ENCODE peak calls at places on chromosome 3, in ten cellular contexts. One of them, this sample, is unnamed.

GRCh38 chr3:125652349-125652748 is 57.1 kb upstream of the OSBPL11 start:
- DNase-seq in SJCRH30: no peak
- DNase-seq in activated T-cell treated with anti-CD3 and anti-CD28 coated beads, Interleukin-2, amount 50 U/mL, for 72 hours: no peak
- DNase-seq in T-helper 9 cell: no peak
- DNase-seq in pulmonary artery endothelial cell: no peak
- DNase-seq in amygdala: no peak
- DNase-seq in activated naive CD8-positive, alpha-beta T cell treated with anti-CD3 and anti-CD28 coated beads, Interleukin-2, amount 50 U/mL, for 24 hours: no peak
- DNase-seq in stimulated activated CD8-positive, alpha-beta memory T cell treated with anti-CD3 and anti-CD28 coated beads, Interleukin-2, amount 100 ng/mL, for 48 hours: no peak
- DNase-seq in WTC11: no peak
- DNase-seq in pancreas: no peak
- DNase-seq in this sample: no peak

GRCh38 chr3:109430911-109431563 is 93.7 kb upstream of the DPPA4 start:
- DNase-seq in pancreas: no peak
- DNase-seq in pulmonary artery endothelial cell: no peak
- DNase-seq in stimulated activated CD8-positive, alpha-beta memory T cell treated with anti-CD3 and anti-CD28 coated beads, Interleukin-2, amount 100 ng/mL, for 48 hours: no peak
- DNase-seq in amygdala: no peak
- DNase-seq in WTC11: no peak
- DNase-seq in T-helper 9 cell: no peak
- DNase-seq in activated naive CD8-positive, alpha-beta T cell treated with anti-CD3 and anti-CD28 coated beads, Interleukin-2, amount 50 U/mL, for 24 hours: no peak
- DNase-seq in SJCRH30: no peak
- DNase-seq in activated T-cell treated with anti-CD3 and anti-CD28 coated beads, Interleukin-2, amount 50 U/mL, for 72 hours: no peak
- DNase-seq in this sample: no peak

GRCh38 chr3:170117134-170117533 is 64.4 kb downstream of the PHC3 start:
- DNase-seq in SJCRH30: no peak
- DNase-seq in pulmonary artery endothelial cell: no peak
- DNase-seq in WTC11: no peak
- DNase-seq in activated naive CD8-positive, alpha-beta T cell treated with anti-CD3 and anti-CD28 coated beads, Interleukin-2, amount 50 U/mL, for 24 hours: no peak
- DNase-seq in pancreas: no peak
- DNase-seq in amygdala: no peak
- DNase-seq in stimulated activated CD8-positive, alpha-beta memory T cell treated with anti-CD3 and anti-CD28 coated beads, Interleukin-2, amount 100 ng/mL, for 48 hours: no peak
- DNase-seq in activated T-cell treated with anti-CD3 and anti-CD28 coated beads, Interleukin-2, amount 50 U/mL, for 72 hours: no peak
- DNase-seq in T-helper 9 cell: no peak
- DNase-seq in this sample: peak

GRCh38 chr3:690770-691169 is 402.1 kb upstream of the CNTN6 start:
- DNase-seq in SJCRH30: no peak
- DNase-seq in activated T-cell treated with anti-CD3 and anti-CD28 coated beads, Interleukin-2, amount 50 U/mL, for 72 hours: no peak
- DNase-seq in amygdala: no peak
- DNase-seq in activated naive CD8-positive, alpha-beta T cell treated with anti-CD3 and anti-CD28 coated beads, Interleukin-2, amount 50 U/mL, for 24 hours: no peak
- DNase-seq in stimulated activated CD8-positive, alpha-beta memory T cell treated with anti-CD3 and anti-CD28 coated beads, Interleukin-2, amount 100 ng/mL, for 48 hours: no peak
- DNase-seq in WTC11: no peak
- DNase-seq in pancreas: no peak
- DNase-seq in pulmonary artery endothelial cell: no peak
- DNase-seq in T-helper 9 cell: no peak
- DNase-seq in this sample: no peak

GRCh38 chr3:134427400-134428111 is 53.3 kb upstream of the AMOTL2 start:
- DNase-seq in SJCRH30: peak
- DNase-seq in stimulated activated CD8-positive, alpha-beta memory T cell treated with anti-CD3 and anti-CD28 coated beads, Interleukin-2, amount 100 ng/mL, for 48 hours: no peak
- DNase-seq in pancreas: no peak
- DNase-seq in T-helper 9 cell: no peak
- DNase-seq in amygdala: no peak
- DNase-seq in pulmonary artery endothelial cell: peak
- DNase-seq in WTC11: no peak
- DNase-seq in activated naive CD8-positive, alpha-beta T cell treated with anti-CD3 and anti-CD28 coated beads, Interleukin-2, amount 50 U/mL, for 24 hours: no peak
- DNase-seq in activated T-cell treated with anti-CD3 and anti-CD28 coated beads, Interleukin-2, amount 50 U/mL, for 72 hours: no peak
- DNase-seq in this sample: peak

GRCh38 chr3:138468886-138469285 is 34.5 kb downstream of the ESYT3 start:
- DNase-seq in WTC11: no peak
- DNase-seq in SJCRH30: no peak
- DNase-seq in pulmonary artery endothelial cell: no peak
- DNase-seq in T-helper 9 cell: no peak
- DNase-seq in activated naive CD8-positive, alpha-beta T cell treated with anti-CD3 and anti-CD28 coated beads, Interleukin-2, amount 50 U/mL, for 24 hours: no peak
- DNase-seq in pancreas: no peak
- DNase-seq in amygdala: no peak
- DNase-seq in stimulated activated CD8-positive, alpha-beta memory T cell treated with anti-CD3 and anti-CD28 coated beads, Interleukin-2, amount 100 ng/mL, for 48 hours: no peak
- DNase-seq in activated T-cell treated with anti-CD3 and anti-CD28 coated beads, Interleukin-2, amount 50 U/mL, for 72 hours: no peak
- DNase-seq in this sample: no peak

GRCh38 chr3:125141596-125142417 is 70.7 kb downstream of the SLC12A8 start:
- DNase-seq in pulmonary artery endothelial cell: no peak
- DNase-seq in pancreas: no peak
- DNase-seq in activated T-cell treated with anti-CD3 and anti-CD28 coated beads, Interleukin-2, amount 50 U/mL, for 72 hours: peak
- DNase-seq in amygdala: peak
- DNase-seq in WTC11: peak
- DNase-seq in activated naive CD8-positive, alpha-beta T cell treated with anti-CD3 and anti-CD28 coated beads, Interleukin-2, amount 50 U/mL, for 24 hours: peak
- DNase-seq in T-helper 9 cell: peak
- DNase-seq in SJCRH30: no peak
- DNase-seq in stimulated activated CD8-positive, alpha-beta memory T cell treated with anti-CD3 and anti-CD28 coated beads, Interleukin-2, amount 100 ng/mL, for 48 hours: peak
- DNase-seq in this sample: no peak

GRCh38 chr3:172666873-172667694 is 43.8 kb downstream of the NCEH1 start:
- DNase-seq in pulmonary artery endothelial cell: peak
- DNase-seq in WTC11: peak
- DNase-seq in amygdala: peak
- DNase-seq in pancreas: peak
- DNase-seq in SJCRH30: peak
- DNase-seq in stimulated activated CD8-positive, alpha-beta memory T cell treated with anti-CD3 and anti-CD28 coated beads, Interleukin-2, amount 100 ng/mL, for 48 hours: peak
- DNase-seq in activated T-cell treated with anti-CD3 and anti-CD28 coated beads, Interleukin-2, amount 50 U/mL, for 72 hours: peak
- DNase-seq in T-helper 9 cell: peak
- DNase-seq in activated naive CD8-positive, alpha-beta T cell treated with anti-CD3 and anti-CD28 coated beads, Interleukin-2, amount 50 U/mL, for 24 hours: peak
- DNase-seq in this sample: peak

GRCh38 chr3:123064914-123065313 is 1.9 kb upstream of the PDIA5 start:
- DNase-seq in pulmonary artery endothelial cell: no peak
- DNase-seq in activated T-cell treated with anti-CD3 and anti-CD28 coated beads, Interleukin-2, amount 50 U/mL, for 72 hours: no peak
- DNase-seq in pancreas: no peak
- DNase-seq in stimulated activated CD8-positive, alpha-beta memory T cell treated with anti-CD3 and anti-CD28 coated beads, Interleukin-2, amount 100 ng/mL, for 48 hours: no peak
- DNase-seq in activated naive CD8-positive, alpha-beta T cell treated with anti-CD3 and anti-CD28 coated beads, Interleukin-2, amount 50 U/mL, for 24 hours: no peak
- DNase-seq in T-helper 9 cell: no peak
- DNase-seq in WTC11: no peak
- DNase-seq in amygdala: no peak
- DNase-seq in SJCRH30: no peak
- DNase-seq in this sample: no peak

GRCh38 chr3:87691109-87691508 is 367.7 kb downstream of the CGGBP1 start:
- DNase-seq in pulmonary artery endothelial cell: no peak
- DNase-seq in T-helper 9 cell: no peak
- DNase-seq in amygdala: no peak
- DNase-seq in activated T-cell treated with anti-CD3 and anti-CD28 coated beads, Interleukin-2, amount 50 U/mL, for 72 hours: no peak
- DNase-seq in stimulated activated CD8-positive, alpha-beta memory T cell treated with anti-CD3 and anti-CD28 coated beads, Interleukin-2, amount 100 ng/mL, for 48 hours: no peak
- DNase-seq in WTC11: no peak
- DNase-seq in activated naive CD8-positive, alpha-beta T cell treated with anti-CD3 and anti-CD28 coated beads, Interleukin-2, amount 50 U/mL, for 24 hours: no peak
- DNase-seq in SJCRH30: no peak
- DNase-seq in pancreas: no peak
- DNase-seq in this sample: no peak

GRCh38 chr3:125582707-125583106 is 12.6 kb downstream of the OSBPL11 start:
- DNase-seq in pancreas: no peak
- DNase-seq in T-helper 9 cell: no peak
- DNase-seq in WTC11: no peak
- DNase-seq in amygdala: no peak
- DNase-seq in SJCRH30: peak
- DNase-seq in pulmonary artery endothelial cell: no peak
- DNase-seq in stimulated activated CD8-positive, alpha-beta memory T cell treated with anti-CD3 and anti-CD28 coated beads, Interleukin-2, amount 100 ng/mL, for 48 hours: no peak
- DNase-seq in activated naive CD8-positive, alpha-beta T cell treated with anti-CD3 and anti-CD28 coated beads, Interleukin-2, amount 50 U/mL, for 24 hours: no peak
- DNase-seq in activated T-cell treated with anti-CD3 and anti-CD28 coated beads, Interleukin-2, amount 50 U/mL, for 72 hours: no peak
- DNase-seq in this sample: peak

GRCh38 chr3:149199474-149199873 is 22.2 kb downstream of the CP start:
- DNase-seq in pancreas: no peak
- DNase-seq in SJCRH30: peak
- DNase-seq in pulmonary artery endothelial cell: peak
- DNase-seq in stimulated activated CD8-positive, alpha-beta memory T cell treated with anti-CD3 and anti-CD28 coated beads, Interleukin-2, amount 100 ng/mL, for 48 hours: no peak
- DNase-seq in WTC11: no peak
- DNase-seq in activated T-cell treated with anti-CD3 and anti-CD28 coated beads, Interleukin-2, amount 50 U/mL, for 72 hours: no peak
- DNase-seq in activated naive CD8-positive, alpha-beta T cell treated with anti-CD3 and anti-CD28 coated beads, Interleukin-2, amount 50 U/mL, for 24 hours: no peak
- DNase-seq in amygdala: no peak
- DNase-seq in T-helper 9 cell: no peak
- DNase-seq in this sample: no peak

GRCh38 chr3:52847241-52847640 is 12.4 kb upstream of the MUSTN1 start:
- DNase-seq in WTC11: no peak
- DNase-seq in pancreas: no peak
- DNase-seq in SJCRH30: no peak
- DNase-seq in activated T-cell treated with anti-CD3 and anti-CD28 coated beads, Interleukin-2, amount 50 U/mL, for 72 hours: no peak
- DNase-seq in activated naive CD8-positive, alpha-beta T cell treated with anti-CD3 and anti-CD28 coated beads, Interleukin-2, amount 50 U/mL, for 24 hours: no peak
- DNase-seq in T-helper 9 cell: no peak
- DNase-seq in stimulated activated CD8-positive, alpha-beta memory T cell treated with anti-CD3 and anti-CD28 coated beads, Interleukin-2, amount 100 ng/mL, for 48 hours: no peak
- DNase-seq in pulmonary artery endothelial cell: no peak
- DNase-seq in amygdala: no peak
- DNase-seq in this sample: no peak

GRCh38 chr3:70753572-70753971 is 441.1 kb upstream of the MDFIC2 start:
- DNase-seq in activated T-cell treated with anti-CD3 and anti-CD28 coated beads, Interleukin-2, amount 50 U/mL, for 72 hours: no peak
- DNase-seq in WTC11: peak
- DNase-seq in pulmonary artery endothelial cell: no peak
- DNase-seq in pancreas: no peak
- DNase-seq in stimulated activated CD8-positive, alpha-beta memory T cell treated with anti-CD3 and anti-CD28 coated beads, Interleukin-2, amount 100 ng/mL, for 48 hours: no peak
- DNase-seq in activated naive CD8-positive, alpha-beta T cell treated with anti-CD3 and anti-CD28 coated beads, Interleukin-2, amount 50 U/mL, for 24 hours: no peak
- DNase-seq in T-helper 9 cell: no peak
- DNase-seq in SJCRH30: no peak
- DNase-seq in amygdala: no peak
- DNase-seq in this sample: no peak

GRCh38 chr3:16189201-16189600 is 14.7 kb downstream of the GALNT15 start:
- DNase-seq in WTC11: no peak
- DNase-seq in pulmonary artery endothelial cell: no peak
- DNase-seq in activated naive CD8-positive, alpha-beta T cell treated with anti-CD3 and anti-CD28 coated beads, Interleukin-2, amount 50 U/mL, for 24 hours: no peak
- DNase-seq in amygdala: no peak
- DNase-seq in stimulated activated CD8-positive, alpha-beta memory T cell treated with anti-CD3 and anti-CD28 coated beads, Interleukin-2, amount 100 ng/mL, for 48 hours: no peak
- DNase-seq in activated T-cell treated with anti-CD3 and anti-CD28 coated beads, Interleukin-2, amount 50 U/mL, for 72 hours: no peak
- DNase-seq in SJCRH30: no peak
- DNase-seq in pancreas: no peak
- DNase-seq in T-helper 9 cell: no peak
- DNase-seq in this sample: no peak

GRCh38 chr3:24520101-24520495 is 25.4 kb upstream of the THRB start:
- DNase-seq in pulmonary artery endothelial cell: no peak
- DNase-seq in WTC11: no peak
- DNase-seq in amygdala: no peak
- DNase-seq in activated T-cell treated with anti-CD3 and anti-CD28 coated beads, Interleukin-2, amount 50 U/mL, for 72 hours: no peak
- DNase-seq in SJCRH30: no peak
- DNase-seq in pancreas: no peak
- DNase-seq in T-helper 9 cell: no peak
- DNase-seq in activated naive CD8-positive, alpha-beta T cell treated with anti-CD3 and anti-CD28 coated beads, Interleukin-2, amount 50 U/mL, for 24 hours: no peak
- DNase-seq in stimulated activated CD8-positive, alpha-beta memory T cell treated with anti-CD3 and anti-CD28 coated beads, Interleukin-2, amount 100 ng/mL, for 48 hours: no peak
- DNase-seq in this sample: no peak

GRCh38 chr3:123421353-123422174 is 27.3 kb downstream of the ADCY5 start:
- DNase-seq in activated T-cell treated with anti-CD3 and anti-CD28 coated beads, Interleukin-2, amount 50 U/mL, for 72 hours: no peak
- DNase-seq in stimulated activated CD8-positive, alpha-beta memory T cell treated with anti-CD3 and anti-CD28 coated beads, Interleukin-2, amount 100 ng/mL, for 48 hours: no peak
- DNase-seq in amygdala: no peak
- DNase-seq in SJCRH30: peak
- DNase-seq in pancreas: peak
- DNase-seq in pulmonary artery endothelial cell: no peak
- DNase-seq in WTC11: no peak
- DNase-seq in T-helper 9 cell: no peak
- DNase-seq in activated naive CD8-positive, alpha-beta T cell treated with anti-CD3 and anti-CD28 coated beads, Interleukin-2, amount 50 U/mL, for 24 hours: no peak
- DNase-seq in this sample: no peak

GRCh38 chr3:178823556-178824229 is 247.9 kb downstream of the ZMAT3 start:
- DNase-seq in pancreas: no peak
- DNase-seq in stimulated activated CD8-positive, alpha-beta memory T cell treated with anti-CD3 and anti-CD28 coated beads, Interleukin-2, amount 100 ng/mL, for 48 hours: no peak
- DNase-seq in activated T-cell treated with anti-CD3 and anti-CD28 coated beads, Interleukin-2, amount 50 U/mL, for 72 hours: no peak
- DNase-seq in SJCRH30: peak
- DNase-seq in WTC11: no peak
- DNase-seq in pulmonary artery endothelial cell: no peak
- DNase-seq in T-helper 9 cell: no peak
- DNase-seq in amygdala: no peak
- DNase-seq in activated naive CD8-positive, alpha-beta T cell treated with anti-CD3 and anti-CD28 coated beads, Interleukin-2, amount 50 U/mL, for 24 hours: no peak
- DNase-seq in this sample: no peak

GRCh38 chr3:145854486-145854885 is 306.5 kb downstream of the PLOD2 start:
- DNase-seq in pancreas: no peak
- DNase-seq in T-helper 9 cell: no peak
- DNase-seq in stimulated activated CD8-positive, alpha-beta memory T cell treated with anti-CD3 and anti-CD28 coated beads, Interleukin-2, amount 100 ng/mL, for 48 hours: no peak
- DNase-seq in activated T-cell treated with anti-CD3 and anti-CD28 coated beads, Interleukin-2, amount 50 U/mL, for 72 hours: no peak
- DNase-seq in activated naive CD8-positive, alpha-beta T cell treated with anti-CD3 and anti-CD28 coated beads, Interleukin-2, amount 50 U/mL, for 24 hours: no peak
- DNase-seq in SJCRH30: no peak
- DNase-seq in amygdala: no peak
- DNase-seq in pulmonary artery endothelial cell: no peak
- DNase-seq in WTC11: no peak
- DNase-seq in this sample: no peak

GRCh38 chr3:66397745-66398144 is 103.1 kb downstream of the LRIG1 start:
- DNase-seq in stimulated activated CD8-positive, alpha-beta memory T cell treated with anti-CD3 and anti-CD28 coated beads, Interleukin-2, amount 100 ng/mL, for 48 hours: no peak
- DNase-seq in activated T-cell treated with anti-CD3 and anti-CD28 coated beads, Interleukin-2, amount 50 U/mL, for 72 hours: no peak
- DNase-seq in T-helper 9 cell: no peak
- DNase-seq in activated naive CD8-positive, alpha-beta T cell treated with anti-CD3 and anti-CD28 coated beads, Interleukin-2, amount 50 U/mL, for 24 hours: no peak
- DNase-seq in pulmonary artery endothelial cell: no peak
- DNase-seq in pancreas: no peak
- DNase-seq in amygdala: no peak
- DNase-seq in WTC11: no peak
- DNase-seq in SJCRH30: no peak
- DNase-seq in this sample: no peak

GRCh38 chr3:32354362-32354778 is 37.3 kb upstream of the CMTM7 start:
- DNase-seq in stimulated activated CD8-positive, alpha-beta memory T cell treated with anti-CD3 and anti-CD28 coated beads, Interleukin-2, amount 100 ng/mL, for 48 hours: no peak
- DNase-seq in T-helper 9 cell: no peak
- DNase-seq in pancreas: no peak
- DNase-seq in pulmonary artery endothelial cell: no peak
- DNase-seq in activated naive CD8-positive, alpha-beta T cell treated with anti-CD3 and anti-CD28 coated beads, Interleukin-2, amount 50 U/mL, for 24 hours: no peak
- DNase-seq in amygdala: no peak
- DNase-seq in activated T-cell treated with anti-CD3 and anti-CD28 coated beads, Interleukin-2, amount 50 U/mL, for 72 hours: no peak
- DNase-seq in WTC11: no peak
- DNase-seq in SJCRH30: no peak
- DNase-seq in this sample: no peak

GRCh38 chr3:41629072-41629471 is 332.8 kb downstream of the ULK4 start:
- DNase-seq in amygdala: no peak
- DNase-seq in activated naive CD8-positive, alpha-beta T cell treated with anti-CD3 and anti-CD28 coated beads, Interleukin-2, amount 50 U/mL, for 24 hours: no peak
- DNase-seq in pancreas: no peak
- DNase-seq in pulmonary artery endothelial cell: no peak
- DNase-seq in SJCRH30: no peak
- DNase-seq in activated T-cell treated with anti-CD3 and anti-CD28 coated beads, Interleukin-2, amount 50 U/mL, for 72 hours: no peak
- DNase-seq in WTC11: no peak
- DNase-seq in T-helper 9 cell: no peak
- DNase-seq in stimulated activated CD8-positive, alpha-beta memory T cell treated with anti-CD3 and anti-CD28 coated beads, Interleukin-2, amount 100 ng/mL, for 48 hours: no peak
- DNase-seq in this sample: no peak

GRCh38 chr3:52998781-52999509 is 46.9 kb downstream of the SFMBT1 start:
- DNase-seq in WTC11: peak
- DNase-seq in pulmonary artery endothelial cell: no peak
- DNase-seq in activated naive CD8-positive, alpha-beta T cell treated with anti-CD3 and anti-CD28 coated beads, Interleukin-2, amount 50 U/mL, for 24 hours: no peak
- DNase-seq in SJCRH30: no peak
- DNase-seq in amygdala: no peak
- DNase-seq in activated T-cell treated with anti-CD3 and anti-CD28 coated beads, Interleukin-2, amount 50 U/mL, for 72 hours: no peak
- DNase-seq in pancreas: no peak
- DNase-seq in T-helper 9 cell: no peak
- DNase-seq in stimulated activated CD8-positive, alpha-beta memory T cell treated with anti-CD3 and anti-CD28 coated beads, Interleukin-2, amount 100 ng/mL, for 48 hours: no peak
- DNase-seq in this sample: no peak

GRCh38 chr3:171125010-171125409 is 98.5 kb upstream of the SLC2A2 start:
- DNase-seq in amygdala: no peak
- DNase-seq in stimulated activated CD8-positive, alpha-beta memory T cell treated with anti-CD3 and anti-CD28 coated beads, Interleukin-2, amount 100 ng/mL, for 48 hours: no peak
- DNase-seq in T-helper 9 cell: no peak
- DNase-seq in activated naive CD8-positive, alpha-beta T cell treated with anti-CD3 and anti-CD28 coated beads, Interleukin-2, amount 50 U/mL, for 24 hours: no peak
- DNase-seq in pancreas: no peak
- DNase-seq in pulmonary artery endothelial cell: peak
- DNase-seq in SJCRH30: no peak
- DNase-seq in WTC11: no peak
- DNase-seq in activated T-cell treated with anti-CD3 and anti-CD28 coated beads, Interleukin-2, amount 50 U/mL, for 72 hours: no peak
- DNase-seq in this sample: no peak

GRCh38 chr3:176946169-176946568 is 251.1 kb downstream of the TBL1XR1 start:
- DNase-seq in WTC11: no peak
- DNase-seq in amygdala: no peak
- DNase-seq in T-helper 9 cell: no peak
- DNase-seq in activated T-cell treated with anti-CD3 and anti-CD28 coated beads, Interleukin-2, amount 50 U/mL, for 72 hours: no peak
- DNase-seq in pulmonary artery endothelial cell: no peak
- DNase-seq in stimulated activated CD8-positive, alpha-beta memory T cell treated with anti-CD3 and anti-CD28 coated beads, Interleukin-2, amount 100 ng/mL, for 48 hours: no peak
- DNase-seq in activated naive CD8-positive, alpha-beta T cell treated with anti-CD3 and anti-CD28 coated beads, Interleukin-2, amount 50 U/mL, for 24 hours: no peak
- DNase-seq in pancreas: no peak
- DNase-seq in SJCRH30: no peak
- DNase-seq in this sample: no peak

GRCh38 chr3:191342391-191342790 is 12.1 kb upstream of the UTS2B start:
- DNase-seq in SJCRH30: no peak
- DNase-seq in pulmonary artery endothelial cell: no peak
- DNase-seq in activated T-cell treated with anti-CD3 and anti-CD28 coated beads, Interleukin-2, amount 50 U/mL, for 72 hours: no peak
- DNase-seq in T-helper 9 cell: no peak
- DNase-seq in WTC11: no peak
- DNase-seq in amygdala: no peak
- DNase-seq in stimulated activated CD8-positive, alpha-beta memory T cell treated with anti-CD3 and anti-CD28 coated beads, Interleukin-2, amount 100 ng/mL, for 48 hours: no peak
- DNase-seq in activated naive CD8-positive, alpha-beta T cell treated with anti-CD3 and anti-CD28 coated beads, Interleukin-2, amount 50 U/mL, for 24 hours: no peak
- DNase-seq in pancreas: no peak
- DNase-seq in this sample: no peak

GRCh38 chr3:146739203-146739671 is 134.1 kb upstream of the PLSCR5 start:
- DNase-seq in SJCRH30: peak
- DNase-seq in activated naive CD8-positive, alpha-beta T cell treated with anti-CD3 and anti-CD28 coated beads, Interleukin-2, amount 50 U/mL, for 24 hours: no peak
- DNase-seq in T-helper 9 cell: no peak
- DNase-seq in stimulated activated CD8-positive, alpha-beta memory T cell treated with anti-CD3 and anti-CD28 coated beads, Interleukin-2, amount 100 ng/mL, for 48 hours: no peak
- DNase-seq in pancreas: no peak
- DNase-seq in pulmonary artery endothelial cell: no peak
- DNase-seq in WTC11: no peak
- DNase-seq in amygdala: no peak
- DNase-seq in activated T-cell treated with anti-CD3 and anti-CD28 coated beads, Interleukin-2, amount 50 U/mL, for 72 hours: no peak
- DNase-seq in this sample: no peak

GRCh38 chr3:42033741-42034140 is 57.4 kb upstream of the TRAK1 start:
- DNase-seq in T-helper 9 cell: no peak
- DNase-seq in amygdala: no peak
- DNase-seq in pulmonary artery endothelial cell: no peak
- DNase-seq in WTC11: no peak
- DNase-seq in SJCRH30: no peak
- DNase-seq in stimulated activated CD8-positive, alpha-beta memory T cell treated with anti-CD3 and anti-CD28 coated beads, Interleukin-2, amount 100 ng/mL, for 48 hours: no peak
- DNase-seq in pancreas: no peak
- DNase-seq in activated T-cell treated with anti-CD3 and anti-CD28 coated beads, Interleukin-2, amount 50 U/mL, for 72 hours: no peak
- DNase-seq in activated naive CD8-positive, alpha-beta T cell treated with anti-CD3 and anti-CD28 coated beads, Interleukin-2, amount 50 U/mL, for 24 hours: no peak
- DNase-seq in this sample: peak